ENCODE peak calls at places on chromosomes 5 and 9, in five cellular contexts. Q is fibroblast of lung, X is RWPE1, T is suprapubic skin, R is GM12865. S is an unnamed sample.

GRCh38 chr5:151084363-151084762 is 3.5 kb upstream of the TNIP1 start:
- DNase-seq in Q (no peak), R (no peak), T (no peak), X (no peak), S (no peak)

GRCh38 chr9:77011973-77012817 is 7.3 kb upstream of the FOXB2 start:
- DNase-seq in T (no peak), X (no peak), R (peak; percentile 56), Q (peak; percentile 55), S (peak; percentile 85)

GRCh38 chr9:77946969-77947368 is 84.6 kb downstream of the GNAQ start:
- DNase-seq in T (no peak), R (no peak), Q (no peak), X (no peak), S (no peak)

GRCh38 chr5:53239301-53239990 is 129.9 kb upstream of the MOCS2 start:
- DNase-seq in X (no peak), R (no peak), Q (peak; percentile 81), T (no peak), S (no peak)

GRCh38 chr5:88787856-88788255 is 95.1 kb downstream of the MEF2C start:
- DNase-seq in T (no peak), R (no peak), Q (no peak), X (peak; percentile 60), S (no peak)

GRCh38 chr9:131095666-131096489 is 453 bp upstream of the AIF1L start:
- DNase-seq in X (peak; percentile 84), R (no peak), T (no peak), Q (no peak), S (peak; percentile 83)

GRCh38 chr5:758698-759053 is 25.9 kb downstream of the ZDHHC11B start:
- DNase-seq in Q (no peak), X (no peak), T (peak; percentile 76), R (no peak), S (peak; percentile 70)

GRCh38 chr5:128143911-128144310 is 60.3 kb downstream of the SLC12A2 start:
- DNase-seq in R (no peak), T (no peak), Q (no peak), X (no peak), S (no peak)

GRCh38 chr5:103098993-103099392 is 20.9 kb downstream of the GIN1 start:
- DNase-seq in X (no peak), R (no peak), T (no peak), Q (peak; percentile 6), S (no peak)

GRCh38 chr5:56552612-56553268 is 262.6 kb upstream of the MAP3K1 start:
- DNase-seq in X (no peak), Q (no peak), R (no peak), T (no peak), S (no peak)

GRCh38 chr9:85276743-85277142 is 465.0 kb downstream of the AGTPBP1 start:
- DNase-seq in X (no peak), Q (no peak), T (no peak), R (no peak), S (no peak)

GRCh38 chr5:54445691-54446090 is 9.8 kb upstream of the HSPB3 start:
- DNase-seq in X (no peak), R (no peak), T (no peak), Q (no peak), S (no peak)

GRCh38 chr5:54446169-54446786 is 9.2 kb upstream of the HSPB3 start:
- DNase-seq in T (no peak), R (no peak), Q (no peak), X (no peak), S (no peak)

GRCh38 chr5:54442271-54442670 is 13.2 kb upstream of the HSPB3 start:
- DNase-seq in R (no peak), X (no peak), T (no peak), Q (no peak), S (no peak)

GRCh38 chr5:54440456-54440893 is 15.0 kb upstream of the HSPB3 start:
- DNase-seq in T (no peak), X (no peak), Q (no peak), R (peak; percentile 56), S (no peak)

GRCh38 chr5:54443264-54443663 is 12.2 kb upstream of the HSPB3 start:
- DNase-seq in R (peak; percentile 45), Q (peak; percentile 71), X (peak; percentile 49), T (no peak), S (no peak)
- TF ChIP-seq CTCF in R (peak; percentile 28), Q (peak; percentile 43), X (peak; percentile 53), T (no peak), S (peak; percentile 74)

DNA sequence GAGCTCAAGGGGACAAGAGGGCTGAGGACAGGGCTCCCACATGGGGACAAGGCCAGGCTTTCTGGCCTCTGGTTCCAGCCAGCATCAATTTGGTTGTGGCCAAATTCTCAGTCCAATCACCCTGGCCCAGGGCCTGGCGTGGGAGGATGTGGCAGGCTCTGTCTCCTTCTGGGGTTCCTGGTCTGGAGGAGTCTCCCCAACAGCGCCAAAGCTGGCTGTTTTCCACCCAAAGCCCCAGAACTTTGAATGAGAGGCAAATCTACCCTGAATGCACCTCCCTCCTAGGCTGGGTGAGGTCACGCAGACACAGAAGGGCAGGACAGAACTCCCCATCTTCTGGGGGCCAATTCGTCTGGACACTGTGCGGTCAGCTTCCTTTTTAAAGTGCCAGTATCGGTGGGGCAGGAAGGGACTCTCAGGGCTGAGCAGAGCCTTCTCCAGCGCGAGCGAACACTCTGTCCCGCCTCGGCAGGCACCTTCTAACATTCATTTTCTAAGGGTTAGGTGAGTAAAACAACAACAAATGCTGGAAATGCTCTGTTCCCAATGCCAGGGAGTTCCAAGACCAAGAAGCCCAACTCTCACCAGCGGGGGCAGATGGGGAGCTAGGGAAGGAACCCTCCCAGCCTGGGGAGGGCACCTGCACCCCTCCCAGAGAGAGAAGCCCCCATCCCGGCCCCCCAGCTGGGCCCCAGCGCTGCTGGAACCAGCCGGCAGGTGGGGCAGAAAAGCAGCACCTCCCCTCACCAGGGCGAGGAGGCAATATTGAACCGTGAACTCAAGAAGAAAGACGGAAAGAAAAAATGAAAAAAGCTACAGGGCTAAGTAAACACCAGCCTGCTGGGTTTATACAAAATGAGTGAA is 3.6 kb upstream of the DPM2 start:
- DNase-seq in R (no peak), Q (no peak), T (no peak), X (no peak), S (no peak)
- TF ChIP-seq CTCF in R (no peak), Q (no peak), T (no peak), X (no peak), S (no peak)

DNA sequence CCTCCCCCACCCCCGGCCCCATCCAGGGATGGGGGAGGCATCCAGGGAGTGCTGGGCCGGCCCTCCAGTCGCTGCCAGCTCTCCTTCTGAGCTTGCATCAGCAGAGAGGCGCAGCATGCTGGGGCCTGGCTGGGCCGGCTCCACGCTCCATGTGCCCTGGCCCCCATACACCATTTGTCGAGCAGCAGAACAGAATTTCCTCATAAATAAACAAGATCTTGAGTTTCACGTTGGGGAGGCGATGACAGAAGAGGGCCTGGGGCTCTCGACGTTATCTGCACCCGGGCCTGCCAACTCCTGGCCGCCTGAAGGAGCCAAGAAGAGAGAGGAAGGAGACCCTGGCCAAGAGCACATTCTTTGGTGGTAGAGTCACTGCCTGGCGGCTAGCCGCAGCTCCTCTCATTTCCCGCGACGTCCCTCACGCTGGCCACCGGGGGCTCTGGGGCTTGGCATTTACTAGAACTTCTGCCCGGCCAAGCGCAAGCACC is 177.0 kb downstream of the FGF18 start:
- DNase-seq in Q (peak; percentile 98), T (peak; percentile 69), R (no peak), X (no peak), S (no peak)
- TF ChIP-seq CTCF in Q (peak; percentile 11), T (no peak), R (no peak), X (no peak), S (no peak)

GRCh38 chr5:138282918-138283742 is 8.7 kb upstream of the GFRA3 start:
- DNase-seq in T (no peak), X (peak; percentile 67), Q (peak; percentile 65), R (peak; percentile 34), S (no peak)
- TF ChIP-seq CTCF in T (peak; percentile 33), X (no peak), Q (peak; percentile 62), R (peak; percentile 31), S (peak; percentile 76)

S was measured in type B pancreatic cell.